ENCODE peak calls at places on chromosomes 16 and 17, in nine cellular contexts. M is tibial artery, L is esophagus squamous epithelium, K is cardiac muscle cell, R is heart left ventricle, V is colonic mucosa, H is tibial nerve, F is left lung, C is mammary epithelial cell. Y is an unnamed sample.

GRCh38 chr16:88383401-88384221 is 852 bp downstream of the ZNF469 start:
- DNase-seq in H (no peak), C (no peak), R (no peak), L (no peak), K (peak; percentile 37), V (no peak), M (no peak), F (peak; percentile 81), Y (no peak)

GRCh38 chr17:4931974-4932373 is at the start of gene GP1BA:
- DNase-seq in K (no peak), F (peak; percentile 37), M (no peak), H (no peak), C (no peak), L (no peak), R (no peak), V (no peak), Y (no peak)

GRCh38 chr16:24052466-24053324 is 203.4 kb upstream of the CACNG3 start:
- DNase-seq in V (no peak), R (no peak), M (no peak), C (no peak), L (no peak), K (no peak), F (no peak), H (no peak), Y (no peak)

GRCh38 chr16:56700195-56700594 is 17.9 kb downstream of the MT1X start:
- DNase-seq in C (no peak), R (no peak), F (no peak), L (no peak), H (no peak), V (no peak), K (no peak), M (no peak), Y (no peak)

GRCh38 chr17:2438823-2439222 is 38.0 kb upstream of the MNT start:
- DNase-seq in C (no peak), F (no peak), L (no peak), K (no peak), H (no peak), M (no peak), R (no peak), V (no peak), Y (no peak)

GRCh38 chr17:78256705-78257559 is 25.5 kb downstream of the TMEM235 start:
- DNase-seq in F (peak; percentile 52), C (no peak), V (no peak), M (no peak), H (no peak), K (peak; percentile 89), L (no peak), R (no peak), Y (no peak)

GRCh38 chr17:67868176-67868575 is 42.9 kb downstream of the BPTF start:
- DNase-seq in C (no peak), H (no peak), R (no peak), L (no peak), K (no peak), F (no peak), M (no peak), V (no peak), Y (no peak)

GRCh38 chr16:56513972-56514371 is 5.9 kb downstream of the BBS2 start:
- DNase-seq in C (peak; percentile 59), M (peak; percentile 52), R (peak; percentile 30), K (peak; percentile 31), F (no peak), H (peak; percentile 54), V (peak; percentile 56), L (no peak), Y (no peak)

GRCh38 chr16:67490330-67491096 is 7.2 kb upstream of the AGRP start:
- DNase-seq in K (no peak), H (no peak), C (no peak), R (no peak), L (no peak), V (no peak), F (no peak), M (no peak), Y (no peak)

GRCh38 chr17:34556384-34556783 is 23.0 kb upstream of the TMEM132E start:
- DNase-seq in L (no peak), V (no peak), F (no peak), M (no peak), R (no peak), C (no peak), K (peak; percentile 75), H (no peak), Y (no peak)

GRCh38 chr16:1933097-1933661 is 9.8 kb downstream of the MSRB1 start:
- DNase-seq in R (no peak), M (no peak), K (no peak), H (no peak), C (no peak), L (no peak), F (no peak), V (no peak), Y (no peak)

GRCh38 chr16:21157632-21158031 is 842 bp upstream of the LDAF1 start:
- DNase-seq in L (no peak), K (no peak), M (no peak), V (peak; percentile 26), C (no peak), F (no peak), H (no peak), R (no peak), Y (no peak)

GRCh38 chr17:49051269-49051668 is 54.1 kb downstream of the IGF2BP1 start:
- DNase-seq in C (no peak), M (no peak), R (no peak), H (no peak), K (no peak), L (no peak), V (no peak), F (no peak), Y (no peak)

GRCh38 chr17:29039764-29040598 is 3.0 kb upstream of the PIPOX start:
- DNase-seq in M (no peak), C (peak; percentile 72), V (no peak), L (no peak), H (no peak), R (no peak), K (no peak), F (no peak), Y (no peak)
- H3K4me1 ChIP-seq in M (no peaks in the 10 kb centered on the region), C (peaks cover 37% of the 10 kb centered on the region), V (no peaks in the 10 kb centered on the region), L (peaks cover 4% of the 10 kb centered on the region), H (peaks cover 22% of the 10 kb centered on the region), R (peaks cover 33% of the 10 kb centered on the region), K (peaks cover 17% of the 10 kb centered on the region), F (peaks cover 6% of the 10 kb centered on the region), Y (no peaks in the 10 kb centered on the region)

DNA sequence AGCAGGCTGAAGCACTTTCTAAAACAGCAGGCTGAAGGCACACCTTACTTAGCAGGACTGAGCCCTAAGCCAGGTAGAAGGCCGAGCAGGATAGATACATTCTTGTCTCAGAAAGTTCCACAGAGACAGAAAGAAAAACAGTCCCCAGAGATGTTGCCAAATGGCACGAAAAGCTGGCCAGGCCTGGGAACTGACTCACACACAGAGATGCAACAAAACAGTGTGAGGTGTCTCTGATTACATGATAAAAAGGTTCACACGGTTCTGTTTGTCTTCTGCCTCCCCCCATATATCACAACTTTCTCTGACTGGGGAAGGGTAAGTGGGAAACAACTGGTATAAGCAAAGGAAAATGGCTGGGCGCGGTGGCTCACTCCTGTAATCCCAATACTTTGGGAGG is 1.7 kb downstream of the WBP2 start:
- DNase-seq in K (no peak), V (no peak), H (no peak), F (peak; percentile 24), R (no peak), L (no peak), C (peak; percentile 74), M (no peak), Y (no peak)
- H3K27ac ChIP-seq in K (no peak overlapping the region), V (no peak overlapping the region), H (no peak overlapping the region), F (peak overlapping the region; percentile 98), R (peak overlapping the region; percentile 99), L (peak overlapping the region; percentile 99), C (peak overlapping the region; percentile 81), M (peak overlapping the region; percentile 100), Y (peak overlapping the region; percentile 92)

DNA sequence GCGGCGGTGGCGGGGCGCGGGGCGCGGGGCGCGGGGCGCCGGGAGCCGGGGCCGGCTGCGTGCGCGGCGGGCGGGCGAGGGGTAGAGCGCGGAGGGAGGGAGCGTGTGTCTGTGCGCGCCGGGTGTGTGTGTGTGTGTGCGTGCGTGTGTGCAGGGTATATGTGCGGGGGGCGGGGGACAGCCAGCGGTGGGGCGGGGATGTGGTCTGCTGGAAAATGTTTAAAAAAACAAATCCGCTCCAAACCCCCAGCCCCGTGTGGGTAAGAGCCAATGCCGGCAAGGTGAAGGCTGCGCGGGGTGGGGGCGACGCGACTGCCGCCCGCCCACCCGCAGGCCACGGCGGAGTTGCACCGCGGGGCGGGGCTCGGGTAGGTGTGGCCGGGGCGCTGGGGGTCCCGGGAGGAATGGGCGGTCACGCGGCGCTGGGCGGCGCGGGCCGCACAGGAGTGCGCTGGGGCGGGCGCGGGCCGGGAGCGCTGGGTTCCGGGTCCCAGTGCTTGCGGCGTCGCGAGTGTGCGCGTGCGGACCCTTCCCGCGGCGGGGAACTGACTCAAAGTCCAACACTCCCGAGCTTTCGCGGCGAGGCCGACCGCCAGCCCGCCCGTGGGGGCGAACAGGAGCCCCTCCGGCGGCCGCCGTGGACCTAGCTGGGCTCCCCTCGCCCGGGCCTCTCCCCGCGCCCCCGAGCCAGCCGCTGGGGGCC is at the start of gene CYGB:
- DNase-seq in M (no peak), C (no peak), L (no peak), V (no peak), F (peak; percentile 80), H (peak; percentile 53), K (peak; percentile 40), R (peak; percentile 74), Y (no peak)
- H3K4me3 ChIP-seq in M (peak within 1 kb of the TSS; percentile 46), C (no peak within 1 kb of the TSS), L (peak within 1 kb of the TSS; percentile 15), V (peak within 1 kb of the TSS; percentile 31), F (peak within 1 kb of the TSS; percentile 21), H (peak within 1 kb of the TSS; percentile 43), K (peak within 1 kb of the TSS; percentile 42), R (peak within 1 kb of the TSS; percentile 66), Y (peak within 1 kb of the TSS; percentile 52)

GRCh38 chr17:746181-746580 is 5.9 kb downstream of the GEMIN4 start:
- DNase-seq in R (no peak), F (no peak), C (no peak), V (no peak), M (no peak), K (no peak), L (no peak), H (no peak), Y (no peak)

GRCh38 chr17:743139-743538 is 8.9 kb downstream of the GEMIN4 start:
- DNase-seq in V (no peak), F (no peak), M (no peak), K (no peak), R (no peak), L (no peak), C (no peak), H (no peak), Y (no peak)

GRCh38 chr17:746783-747629 is 5.1 kb downstream of the GEMIN4 start:
- DNase-seq in M (no peak), K (no peak), V (no peak), F (no peak), R (no peak), H (no peak), L (no peak), C (no peak), Y (no peak)

GRCh38 chr17:745406-745805 is 6.7 kb downstream of the GEMIN4 start:
- DNase-seq in L (no peak), C (no peak), K (no peak), H (no peak), V (no peak), M (no peak), F (no peak), R (no peak), Y (no peak)

DNA sequence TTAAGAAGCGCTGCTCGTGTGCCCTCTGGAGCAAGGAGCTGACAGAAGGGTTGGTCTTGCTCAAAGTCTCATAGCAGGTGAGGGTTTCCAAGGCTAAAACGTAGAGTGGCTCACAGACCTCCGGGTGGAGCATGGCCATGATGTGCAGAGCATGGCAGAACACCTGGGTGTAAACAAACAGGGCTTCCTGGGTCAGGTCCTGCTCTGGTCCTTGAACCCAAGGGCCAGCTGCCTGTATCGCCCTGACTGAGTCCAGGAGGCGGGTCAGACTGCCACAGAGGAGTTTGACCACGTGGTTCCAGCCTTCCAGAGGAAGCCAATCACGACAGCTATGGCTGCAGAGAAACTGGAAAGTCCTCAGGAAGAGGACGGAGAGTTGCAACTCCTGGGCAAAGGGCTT is 7.1 kb downstream of the GEMIN4 start:
- DNase-seq in L (no peak), K (no peak), F (no peak), H (no peak), V (no peak), M (no peak), R (no peak), C (no peak), Y (no peak)
- H3K4me1 ChIP-seq in L (no peaks in the 10 kb centered on the region), K (no peaks in the 10 kb centered on the region), F (no peaks in the 10 kb centered on the region), H (peaks cover 8% of the 10 kb centered on the region), V (no peaks in the 10 kb centered on the region), M (no peaks in the 10 kb centered on the region), R (peaks cover 8% of the 10 kb centered on the region), C (no peaks in the 10 kb centered on the region), Y (no peaks in the 10 kb centered on the region)